ENCODE peak calls at places on chromosomes 1 and 21, in eight cellular contexts. H, W, S, Q, F, O, I and L are unnamed samples.

GRCh38 chr1:198776602-198777029 is 137.8 kb downstream of the PTPRC start:
- DNase-seq in H (peak; percentile 6), W (peak; percentile 94), S (peak; percentile 3), Q (peak; percentile 48), F (peak; percentile 97), O (peak; percentile 21), I (peak; percentile 95), L (no peak)

GRCh38 chr1:201348211-201348566 is 29.3 kb downstream of the TNNT2 start:
- DNase-seq in H (peak; percentile 47), W (peak; percentile 47), S (peak; percentile 75), Q (no peak), F (no peak), O (no peak), I (peak; percentile 35), L (peak; percentile 85)

GRCh38 chr1:29912413-29912812 is 676.1 kb downstream of the PTPRU start:
- DNase-seq in H (peak; percentile 20), W (peak; percentile 56), S (no peak), Q (no peak), F (no peak), O (no peak), I (peak; percentile 34), L (no peak)

GRCh38 chr1:205229399-205229861 is 1.7 kb downstream of the TMCC2 start:
- DNase-seq in H (peak; percentile 78), W (peak; percentile 40), S (peak; percentile 87), Q (peak; percentile 18), F (no peak), O (no peak), I (peak; percentile 31), L (peak; percentile 69)

GRCh38 chr21:33820371-33820770 is 95.2 kb downstream of the ATP5PO start:
- DNase-seq in H (no peak), W (no peak), S (no peak), Q (no peak), F (no peak), O (no peak), I (no peak), L (no peak)

GRCh38 chr1:99456536-99456935 is 189.4 kb upstream of the PALMD start:
- DNase-seq in H (no peak), W (peak; percentile 7), S (no peak), Q (no peak), F (no peak), O (no peak), I (peak; percentile 19), L (no peak)

GRCh38 chr1:217036757-217037156 is 313.5 kb upstream of the ESRRG start:
- DNase-seq in H (no peak), W (no peak), S (no peak), Q (no peak), F (no peak), O (no peak), I (no peak), L (no peak)

GRCh38 chr1:226185153-226186036 is 1.1 kb downstream of the ACBD3 start:
- DNase-seq in H (no peak), W (peak; percentile 30), S (no peak), Q (no peak), F (no peak), O (no peak), I (peak; percentile 45), L (no peak)

GRCh38 chr1:41122851-41123518 is 101.5 kb upstream of the SLFNL1 start:
- DNase-seq in H (peak; percentile 82), W (peak; percentile 64), S (peak; percentile 14), Q (peak; percentile 74), F (peak; percentile 36), O (peak; percentile 48), I (peak; percentile 89), L (peak; percentile 56)

GRCh38 chr1:228087771-228088251 is 5.3 kb downstream of the ARF1 start:
- DNase-seq in H (no peak), W (peak; percentile 81), S (no peak), Q (peak; percentile 66), F (peak; percentile 81), O (no peak), I (peak; percentile 91), L (no peak)